ENCODE peak calls at places on chromosomes 12 and 14, in nine cellular contexts. Q is right atrium auricular region; J is activated CD8-positive, alpha-beta T cell treated with anti-CD3 and anti-CD28 coated beads for 36 hours; F is uterus; X is endothelial cell; V is neural progenitor cell; M is lower lobe of right lung; Z is nephron progenitor cell; U is WTC11. H is an unnamed sample.

GRCh38 chr12:87332987-87333761 is 696.0 kb downstream of the C12orf50 start:
- DNase-seq in J (no peak), Q (no peak), Z (no peak), M (no peak), X (no peak), V (no peak), U (no peak), F (no peak), H (no peak)

GRCh38 chr12:82832091-82832490 is 145.4 kb downstream of the TMTC2 start:
- DNase-seq in Q (no peak), Z (no peak), X (no peak), F (no peak), J (no peak), V (no peak), U (no peak), M (no peak), H (no peak)

GRCh38 chr12:109683316-109683715 is 30.3 kb upstream of the FAM222A start:
- DNase-seq in Z (no peak), U (no peak), Q (no peak), F (no peak), J (no peak), V (no peak), M (no peak), X (no peak), H (no peak)

GRCh38 chr12:106282457-106283097 is 20.0 kb upstream of the TCP11L2 start:
- DNase-seq in Q (no peak), M (peak), U (peak), V (peak), X (peak), Z (peak), F (peak), J (peak), H (peak)

GRCh38 chr12:105418821-105419291 is 88.4 kb downstream of the C12orf75 start:
- DNase-seq in U (no peak), X (no peak), Z (no peak), J (no peak), Q (no peak), M (no peak), V (no peak), F (no peak), H (no peak)

GRCh38 chr12:64616221-64616620 is 5.9 kb downstream of the RASSF3 start:
- DNase-seq in J (no peak), M (no peak), X (no peak), F (no peak), U (no peak), V (no peak), Z (no peak), Q (no peak), H (no peak)

GRCh38 chr12:8452976-8453616 is 2.7 kb upstream of the CLEC6A start:
- DNase-seq in U (no peak), Z (no peak), X (no peak), F (no peak), M (peak), Q (no peak), V (no peak), J (no peak), H (no peak)

GRCh38 chr12:94621662-94622359 is 28.5 kb downstream of the TMCC3 start:
- DNase-seq in Z (no peak), V (no peak), F (no peak), M (no peak), J (peak), X (no peak), Q (no peak), U (no peak), H (peak)

GRCh38 chr12:53179694-53180269 is 740 bp upstream of the ZNF740 start:
- DNase-seq in U (peak), Z (peak), J (no peak), X (peak), Q (no peak), M (no peak), V (no peak), F (no peak), H (no peak)
- TF ChIP-seq CTCF in U (no peak), Z (no peak), J (no peak), X (no peak), Q (no peak), M (no peak), V (no peak), F (no peak), H (no peak)

GRCh38 chr12:5072326-5072725 is 28.6 kb downstream of the KCNA5 start:
- DNase-seq in Q (no peak), F (no peak), M (no peak), J (no peak), U (no peak), X (no peak), Z (no peak), V (no peak), H (no peak)

GRCh38 chr12:5071496-5071895 is 27.8 kb downstream of the KCNA5 start:
- DNase-seq in Q (no peak), M (no peak), X (no peak), F (no peak), J (no peak), Z (no peak), U (no peak), V (no peak), H (no peak)

GRCh38 chr12:5076761-5077160 is 33.1 kb downstream of the KCNA5 start:
- DNase-seq in X (no peak), V (no peak), U (no peak), F (no peak), Q (no peak), Z (no peak), M (no peak), J (no peak), H (no peak)

GRCh38 chr12:5073054-5073453 is 29.4 kb downstream of the KCNA5 start:
- DNase-seq in M (no peak), U (no peak), X (no peak), F (no peak), J (no peak), V (no peak), Q (no peak), Z (no peak), H (no peak)

DNA sequence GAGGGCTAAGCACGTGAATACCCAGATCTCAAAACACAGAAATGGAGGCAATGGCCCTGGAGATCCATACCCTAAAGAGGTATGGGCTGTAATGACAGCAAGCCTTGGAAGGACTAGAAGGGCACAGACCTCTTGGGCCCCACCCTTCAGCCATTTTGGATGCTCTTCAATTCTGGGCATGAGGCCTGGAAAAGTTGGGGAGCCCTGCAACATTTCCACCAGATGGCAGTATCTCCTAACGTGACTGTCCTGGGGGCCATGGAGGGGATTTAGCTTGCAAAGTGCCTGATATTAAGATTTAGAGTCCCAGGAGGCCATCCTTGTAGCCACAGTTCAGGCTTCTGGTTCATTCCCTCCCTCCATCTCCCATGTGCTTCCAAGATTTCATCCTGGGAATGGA is 30.2 kb downstream of the KCNA5 start:
- DNase-seq in M (no peak), Q (no peak), J (peak), Z (peak), V (peak), U (peak), X (no peak), F (no peak), H (no peak)
- TF ChIP-seq CTCF in M (no peak), Q (no peak), J (no peak), Z (no peak), V (peak), U (no peak), X (no peak), F (no peak), H (peak)

GRCh38 chr12:22169281-22169824 is 123.3 kb downstream of the CMAS start:
- DNase-seq in J (no peak), Z (no peak), V (no peak), M (no peak), F (no peak), Q (no peak), X (no peak), U (no peak), H (no peak)

GRCh38 chr12:22172501-22172900 is 126.5 kb downstream of the CMAS start:
- DNase-seq in J (no peak), Q (no peak), U (no peak), Z (no peak), V (no peak), F (no peak), M (no peak), X (no peak), H (no peak)

GRCh38 chr12:22173154-22173553 is 127.1 kb downstream of the CMAS start:
- DNase-seq in V (no peak), Z (no peak), J (no peak), Q (no peak), M (no peak), F (no peak), U (no peak), X (no peak), H (no peak)
- TF ChIP-seq CTCF in V (peak), Z (no peak), J (peak), Q (no peak), M (no peak), F (no peak), U (no peak), X (no peak), H (peak)

GRCh38 chr14:59582161-59582560 is 5.5 kb upstream of the CCDC175 start:
- DNase-seq in M (no peak), X (no peak), Z (no peak), V (no peak), U (no peak), F (no peak), J (no peak), Q (no peak), H (no peak)

GRCh38 chr14:59585891-59586554 is 9.4 kb upstream of the CCDC175 start:
- DNase-seq in V (no peak), Q (no peak), F (no peak), J (no peak), U (no peak), X (no peak), M (no peak), Z (no peak), H (no peak)

GRCh38 chr14:59588136-59588535 is 11.5 kb upstream of the CCDC175 start:
- DNase-seq in J (no peak), Q (no peak), F (no peak), U (no peak), M (no peak), Z (no peak), V (no peak), X (peak), H (no peak)

GRCh38 chr14:59582845-59583509 is 6.4 kb upstream of the CCDC175 start:
- DNase-seq in U (peak), X (no peak), M (peak), J (peak), Z (no peak), Q (no peak), F (no peak), V (no peak), H (no peak)

GRCh38 chr14:59583755-59584154 is 7.1 kb upstream of the CCDC175 start:
- DNase-seq in Q (no peak), V (no peak), M (no peak), X (no peak), U (no peak), J (no peak), F (no peak), Z (no peak), H (no peak)
- TF ChIP-seq CTCF in Q (no peak), V (no peak), M (no peak), X (no peak), U (no peak), J (no peak), F (no peak), Z (no peak), H (no peak)